ENCODE peak calls at places on chromosomes 13 and 19, in four cellular contexts. One of them, this sample, is unnamed.

GRCh38 chr13:98847780-98848179 is 95.3 kb upstream of the SLC15A1 start:
- DNase-seq in DMS153: no peak
- DNase-seq in activated T-helper 2 cell treated with anti-CD3 and anti-CD28 coated beads, Interferon-gamma antibody, Interleukin-2, Interleukin-4, amounts not matched to agents 10 μg/mL and 5 μg/mL and 100 μg/mL, durations not matched to agents 14 hours and 24 hours and 36 hours: no peak
- DNase-seq in GOT3: no peak
- DNase-seq in this sample: no peak

GRCh38 chr19:49442793-49443365 is 1.6 kb upstream of the SLC17A7 start:
- DNase-seq in DMS153: peak; percentile 56
- DNase-seq in activated T-helper 2 cell treated with anti-CD3 and anti-CD28 coated beads, Interferon-gamma antibody, Interleukin-2, Interleukin-4, amounts not matched to agents 10 μg/mL and 5 μg/mL and 100 μg/mL, durations not matched to agents 14 hours and 24 hours and 36 hours: peak; percentile 63
- DNase-seq in GOT3: peak; percentile 77
- DNase-seq in this sample: peak; percentile 70

GRCh38 chr19:5070922-5071321 is 102.0 kb downstream of the KDM4B start:
- DNase-seq in DMS153: no peak
- DNase-seq in activated T-helper 2 cell treated with anti-CD3 and anti-CD28 coated beads, Interferon-gamma antibody, Interleukin-2, Interleukin-4, amounts not matched to agents 10 μg/mL and 5 μg/mL and 100 μg/mL, durations not matched to agents 14 hours and 24 hours and 36 hours: no peak
- DNase-seq in GOT3: no peak
- DNase-seq in this sample: no peak

GRCh38 chr13:94483970-94484369 is 4.5 kb upstream of the DCT start:
- DNase-seq in DMS153: no peak
- DNase-seq in activated T-helper 2 cell treated with anti-CD3 and anti-CD28 coated beads, Interferon-gamma antibody, Interleukin-2, Interleukin-4, amounts not matched to agents 10 μg/mL and 5 μg/mL and 100 μg/mL, durations not matched to agents 14 hours and 24 hours and 36 hours: no peak
- DNase-seq in GOT3: no peak
- DNase-seq in this sample: no peak

GRCh38 chr13:31436478-31436877 is 236.7 kb downstream of the B3GLCT start:
- DNase-seq in DMS153: no peak
- DNase-seq in activated T-helper 2 cell treated with anti-CD3 and anti-CD28 coated beads, Interferon-gamma antibody, Interleukin-2, Interleukin-4, amounts not matched to agents 10 μg/mL and 5 μg/mL and 100 μg/mL, durations not matched to agents 14 hours and 24 hours and 36 hours: no peak
- DNase-seq in GOT3: no peak
- DNase-seq in this sample: no peak

GRCh38 chr19:16566161-16566560 is 6.1 kb downstream of the SLC35E1 start:
- DNase-seq in DMS153: no peak
- DNase-seq in activated T-helper 2 cell treated with anti-CD3 and anti-CD28 coated beads, Interferon-gamma antibody, Interleukin-2, Interleukin-4, amounts not matched to agents 10 μg/mL and 5 μg/mL and 100 μg/mL, durations not matched to agents 14 hours and 24 hours and 36 hours: peak; percentile 85
- DNase-seq in GOT3: no peak
- DNase-seq in this sample: no peak

GRCh38 chr13:31073859-31074718 is 87.6 kb downstream of the HSPH1 start:
- DNase-seq in DMS153: no peak
- DNase-seq in activated T-helper 2 cell treated with anti-CD3 and anti-CD28 coated beads, Interferon-gamma antibody, Interleukin-2, Interleukin-4, amounts not matched to agents 10 μg/mL and 5 μg/mL and 100 μg/mL, durations not matched to agents 14 hours and 24 hours and 36 hours: peak; percentile 13
- DNase-seq in GOT3: no peak
- DNase-seq in this sample: no peak

GRCh38 chr19:8631425-8631819 is 989 bp downstream of the NFILZ start:
- DNase-seq in DMS153: no peak
- DNase-seq in activated T-helper 2 cell treated with anti-CD3 and anti-CD28 coated beads, Interferon-gamma antibody, Interleukin-2, Interleukin-4, amounts not matched to agents 10 μg/mL and 5 μg/mL and 100 μg/mL, durations not matched to agents 14 hours and 24 hours and 36 hours: no peak
- DNase-seq in GOT3: no peak
- DNase-seq in this sample: no peak

GRCh38 chr13:108176685-108177274 is 38.6 kb downstream of the LIG4 start:
- DNase-seq in DMS153: no peak
- DNase-seq in activated T-helper 2 cell treated with anti-CD3 and anti-CD28 coated beads, Interferon-gamma antibody, Interleukin-2, Interleukin-4, amounts not matched to agents 10 μg/mL and 5 μg/mL and 100 μg/mL, durations not matched to agents 14 hours and 24 hours and 36 hours: no peak
- DNase-seq in GOT3: no peak
- DNase-seq in this sample: no peak

This sample was measured in SW 1271.